ENCODE peak calls at places on chromosomes 6 and 20, in eight cellular contexts. M is body of pancreas, R is stomach, O is right atrium auricular region, N is pancreas, C is tibial artery, E is glutamatergic neuron, Q is heart left ventricle. Z is an unnamed sample.

GRCh38 chr6:19024737-19025136 is 637.6 kb downstream of the RNF144B start:
- DNase-seq in M (peak), O (no peak), C (no peak), R (no peak), Q (no peak), E (peak), N (no peak), Z (no peak)

GRCh38 chr20:17210983-17211382 is 15.9 kb upstream of the PCSK2 start:
- DNase-seq in R (no peak), E (no peak), C (no peak), N (no peak), O (no peak), Q (no peak), M (no peak), Z (no peak)

GRCh38 chr6:100338090-100338489 is 126.6 kb downstream of the SIM1 start:
- DNase-seq in E (no peak), R (no peak), O (no peak), N (no peak), C (no peak), M (no peak), Q (no peak), Z (no peak)

GRCh38 chr6:89539779-89540178 is 98.8 kb downstream of the LYRM2 start:
- DNase-seq in R (no peak), N (no peak), Q (no peak), O (no peak), C (no peak), E (no peak), M (no peak), Z (no peak)

GRCh38 chr6:119713903-119714302 is 364.3 kb upstream of the MAN1A1 start:
- DNase-seq in E (no peak), R (no peak), M (no peak), C (no peak), O (no peak), Q (no peak), N (no peak), Z (no peak)

GRCh38 chr6:131694832-131695426 is 6.3 kb downstream of the OR2A4 start:
- DNase-seq in Q (no peak), E (peak), C (no peak), M (peak), N (no peak), O (no peak), R (peak), Z (no peak)

GRCh38 chr6:106801256-106801655 is 171.9 kb downstream of the QRSL1 start:
- DNase-seq in R (no peak), E (no peak), C (no peak), M (no peak), O (no peak), N (no peak), Q (no peak), Z (no peak)

GRCh38 chr6:134466751-134467525 is 149.0 kb upstream of the SGK1 start:
- DNase-seq in N (no peak), E (no peak), R (no peak), Q (no peak), O (no peak), M (no peak), C (no peak), Z (no peak)

GRCh38 chr6:27294409-27294808 is 17.7 kb downstream of the POM121L2 start:
- DNase-seq in E (no peak), M (no peak), R (no peak), Q (no peak), N (no peak), O (no peak), C (no peak), Z (no peak)

GRCh38 chr20:60482201-60482600 is 524.0 kb downstream of the CDH26 start:
- DNase-seq in O (no peak), C (no peak), R (no peak), E (no peak), N (no peak), M (no peak), Q (no peak), Z (no peak)

GRCh38 chr6:44043036-44043478 is 84.2 kb downstream of the MRPL14 start:
- DNase-seq in Q (no peak), N (no peak), M (no peak), C (no peak), E (no peak), O (no peak), R (no peak), Z (no peak)

GRCh38 chr6:18600236-18600635 is 213.1 kb downstream of the RNF144B start:
- DNase-seq in Q (no peak), N (no peak), E (no peak), R (no peak), C (no peak), M (no peak), O (no peak), Z (no peak)

GRCh38 chr6:4640139-4640538 is 136.1 kb upstream of the CDYL start:
- DNase-seq in M (no peak), O (no peak), R (no peak), C (no peak), Q (no peak), N (no peak), E (no peak), Z (no peak)

GRCh38 chr20:36306557-36307411 is 645 bp downstream of the DLGAP4 start:
- DNase-seq in Q (no peak), R (peak), E (no peak), C (no peak), N (peak), O (no peak), M (peak), Z (no peak)

GRCh38 chr6:110421749-110422443 is 6.5 kb upstream of the DDO start:
- DNase-seq in C (no peak), O (no peak), E (no peak), M (no peak), R (no peak), Q (no peak), N (no peak), Z (no peak)

GRCh38 chr20:9467995-9468394 is 46.4 kb upstream of the LAMP5 start:
- DNase-seq in E (peak), N (no peak), M (no peak), O (no peak), R (no peak), C (no peak), Q (no peak), Z (no peak)

GRCh38 chr20:45467861-45468260 is 1.7 kb upstream of the WFDC2 start:
- DNase-seq in Q (no peak), C (no peak), M (no peak), N (no peak), R (peak), O (no peak), E (no peak), Z (no peak)

GRCh38 chr6:167493961-167494697 is 169.2 kb downstream of the TTLL2 start:
- DNase-seq in M (no peak), E (peak), O (peak), Q (peak), N (no peak), R (no peak), C (peak), Z (no peak)

GRCh38 chr6:165580139-165580538 is 82.9 kb downstream of the PDE10A start:
- DNase-seq in Q (no peak), N (no peak), R (no peak), O (no peak), C (no peak), E (no peak), M (no peak), Z (no peak)

GRCh38 chr6:37866590-37867507 is 47.3 kb downstream of the ZFAND3 start:
- DNase-seq in Q (no peak), C (no peak), M (no peak), R (no peak), E (no peak), N (no peak), O (no peak), Z (no peak)

GRCh38 chr6:117233146-117233545 is 32.2 kb upstream of the VGLL2 start:
- DNase-seq in C (no peak), O (no peak), E (no peak), R (no peak), Q (no peak), N (no peak), M (no peak), Z (no peak)

GRCh38 chr6:110828396-110828795 is 13.1 kb upstream of the CDK19 start:
- DNase-seq in O (no peak), Q (no peak), C (no peak), R (no peak), M (no peak), E (no peak), N (no peak), Z (no peak)

GRCh38 chr20:10314198-10314597 is 95.6 kb downstream of the SNAP25 start:
- DNase-seq in N (no peak), O (no peak), Q (no peak), E (no peak), C (no peak), R (no peak), M (no peak), Z (no peak)

GRCh38 chr6:25450469-25451198 is 171.5 kb downstream of the CARMIL1 start:
- DNase-seq in Q (no peak), R (no peak), O (no peak), C (no peak), M (no peak), E (no peak), N (no peak), Z (no peak)

GRCh38 chr20:51966296-51966971 is 164.1 kb upstream of the SALL4 start:
- DNase-seq in E (no peak), C (no peak), O (peak), Q (no peak), R (peak), N (peak), M (peak), Z (no peak)

GRCh38 chr20:38466171-38466570 is 6.5 kb upstream of the RALGAPB start:
- DNase-seq in M (no peak), E (no peak), R (no peak), Q (no peak), N (no peak), O (no peak), C (no peak), Z (no peak)

GRCh38 chr6:106765496-106765895 is 136.1 kb downstream of the QRSL1 start:
- DNase-seq in C (no peak), R (no peak), N (no peak), E (no peak), Q (no peak), O (no peak), M (peak), Z (no peak)

GRCh38 chr20:58690851-58691250 is 1.7 kb upstream of the NPEPL1 start:
- DNase-seq in R (peak), Q (no peak), C (peak), O (peak), M (no peak), E (no peak), N (no peak), Z (no peak)

GRCh38 chr6:158584236-158584651 is 24.4 kb downstream of the TMEM181 start:
- DNase-seq in N (no peak), M (no peak), R (no peak), O (no peak), Q (no peak), E (no peak), C (no peak), Z (no peak)

GRCh38 chr6:161169690-161170089 is 104.2 kb downstream of the AGPAT4 start:
- DNase-seq in N (peak), M (peak), R (peak), E (no peak), C (no peak), Q (no peak), O (no peak), Z (no peak)

GRCh38 chr6:96184798-96185197 is 169.0 kb downstream of the FUT9 start:
- DNase-seq in M (no peak), C (no peak), R (no peak), E (no peak), Q (no peak), N (no peak), O (no peak), Z (no peak)

GRCh38 chr20:58044286-58044685 is 184.2 kb downstream of the ANKRD60 start:
- DNase-seq in Q (no peak), E (peak), M (no peak), C (no peak), R (no peak), N (no peak), O (no peak), Z (no peak)

DNA sequence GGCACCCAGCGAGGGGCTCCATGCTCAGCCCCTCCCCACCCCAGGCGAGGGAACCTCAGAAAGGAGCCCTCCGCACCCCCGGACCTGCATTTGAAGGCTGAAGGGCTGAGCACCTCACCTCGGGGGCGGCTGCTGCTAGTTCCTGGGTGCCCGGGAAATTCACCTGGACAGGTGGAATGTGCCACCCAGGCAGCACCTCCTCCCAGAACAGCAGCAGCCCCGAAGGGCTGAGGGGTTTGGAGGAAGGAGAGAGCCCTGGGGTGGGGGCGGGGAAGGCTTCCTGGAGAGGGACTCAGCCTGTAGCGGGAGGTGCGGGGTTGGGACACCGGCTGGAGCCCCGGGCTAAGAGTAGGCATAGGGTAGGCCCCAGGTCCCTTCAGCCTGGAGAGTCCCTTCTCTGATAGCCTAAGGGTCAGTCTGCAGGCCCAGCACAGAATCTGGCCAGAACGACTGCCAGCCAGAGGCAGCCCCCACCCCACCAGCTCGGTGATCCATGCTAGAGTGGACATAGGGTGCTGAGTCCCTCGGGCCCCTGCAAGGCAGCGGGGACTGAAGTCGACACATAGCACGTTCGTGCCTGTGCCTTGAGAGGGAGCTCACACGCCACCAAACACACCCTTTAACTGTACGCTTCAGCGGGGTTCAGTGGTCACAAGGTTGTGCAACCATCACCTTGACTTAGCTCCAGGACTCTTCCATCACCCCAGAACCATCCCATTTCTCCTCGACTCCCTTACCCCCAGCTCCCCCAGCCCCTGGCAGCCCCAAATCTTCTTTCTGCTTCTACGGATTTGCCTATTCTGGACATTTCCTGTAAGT is 180.9 kb downstream of the TAF4 start:
- DNase-seq in N (no peak), Q (peak), M (no peak), O (no peak), C (no peak), R (no peak), E (no peak), Z (no peak)
- TF ChIP-seq CTCF in N (no peak), Q (no peak), M (no peak), O (no peak), C (no peak), R (no peak), E (no peak), Z (no peak)

GRCh38 chr6:15755555-15755954 is 92.7 kb upstream of the DTNBP1 start:
- DNase-seq in Q (no peak), C (no peak), N (no peak), M (no peak), R (no peak), E (no peak), O (no peak), Z (no peak)
- TF ChIP-seq CTCF in Q (no peak), C (no peak), N (no peak), M (no peak), R (no peak), E (no peak), O (no peak), Z (no peak)

GRCh38 chr6:16334671-16335070 is 96.3 kb downstream of the GMPR start:
- DNase-seq in Q (no peak), M (peak), N (no peak), O (peak), R (no peak), E (no peak), C (peak), Z (no peak)
- TF ChIP-seq CTCF in Q (no peak), M (no peak), N (no peak), O (no peak), R (no peak), E (no peak), C (no peak), Z (no peak)

GRCh38 chr20:24016560-24016959 is 28.0 kb upstream of the GGTLC1 start:
- DNase-seq in Q (no peak), M (no peak), E (no peak), C (no peak), N (no peak), O (no peak), R (no peak), Z (no peak)
- TF ChIP-seq CTCF in Q (no peak), M (no peak), E (no peak), C (no peak), N (no peak), O (no peak), R (no peak), Z (no peak)